ENCODE peak calls at places on chromosome 1, in five cellular contexts. B is colonic mucosa; O is mesendoderm; J is activated CD4-positive, CD25-positive, alpha-beta regulatory T cell treated with anti-CD3 and anti-CD28 coated beads, Interleukin-2, amount 50 U/mL, for 72 hours; C is activated T-helper 1 cell treated with anti-CD3 and anti-CD28 coated beads, Interleukin-2, amount 50 U/mL, for 16 hours. M is an unnamed sample.

GRCh38 chr1:912740-913301 is 10.9 kb upstream of the SAMD11 start:
- DNase-seq in J (peak), O (peak), C (no peak), B (no peak), M (no peak)

GRCh38 chr1:199759268-199759724 is 268.2 kb upstream of the NR5A2 start:
- DNase-seq in B (no peak), O (peak), C (no peak), J (no peak), M (peak)

GRCh38 chr1:69406244-69406643 is 161.5 kb upstream of the LRRC7 start:
- DNase-seq in J (no peak), O (no peak), C (no peak), B (no peak), M (no peak)

GRCh38 chr1:177569476-177569875 is 398.7 kb downstream of the BRINP2 start:
- DNase-seq in B (no peak), J (no peak), C (no peak), O (no peak), M (no peak)

GRCh38 chr1:16905856-16906702 is 10.3 kb downstream of the RNU1-2 start:
- DNase-seq in C (no peak), O (no peak), J (no peak), B (no peak), M (no peak)

GRCh38 chr1:55353709-55354620 is 138.8 kb upstream of the USP24 start:
- DNase-seq in J (no peak), B (no peak), O (no peak), C (no peak), M (no peak)

GRCh38 chr1:225541383-225541782 is 111.5 kb downstream of the ENAH start:
- DNase-seq in C (no peak), B (no peak), O (no peak), J (no peak), M (no peak)

GRCh38 chr1:229228522-229228921 is 42.4 kb upstream of the RAB4A start:
- DNase-seq in O (no peak), B (no peak), J (no peak), C (no peak), M (no peak)

GRCh38 chr1:51877434-51878306 is 857 bp downstream of the NRDC start:
- DNase-seq in B (peak), J (no peak), O (peak), C (no peak), M (no peak)

GRCh38 chr1:183191833-183192232 is 5.8 kb downstream of the LAMC2 start:
- DNase-seq in B (no peak), O (no peak), C (no peak), J (no peak), M (no peak)

GRCh38 chr1:234256359-234256758 is 116.9 kb upstream of the COA6 start:
- DNase-seq in C (no peak), J (no peak), B (no peak), O (no peak), M (no peak)

M was measured in mucosa of gallbladder.